ENCODE peak calls at places on chromosomes 16 and 17, in seven cellular contexts. One of them, this sample, is unnamed.

GRCh38 chr16:77335652-77336234 is 99.1 kb downstream of the ADAMTS18 start:
- DNase-seq in HFFc6: no peak
- DNase-seq in activated B cell treated with CpG ODN at 0.5 μM for 24 hours: no peak
- DNase-seq in OCI-M1: no peak
- DNase-seq in psoas muscle: no peak
- DNase-seq in NCI-H82: no peak
- DNase-seq in NCI-H2081: no peak
- DNase-seq in this sample: no peak

GRCh38 chr16:69236319-69236718 is 49.4 kb downstream of the SNTB2 start:
- DNase-seq in activated B cell treated with CpG ODN at 0.5 μM for 24 hours: no peak
- DNase-seq in NCI-H82: no peak
- DNase-seq in psoas muscle: no peak
- DNase-seq in OCI-M1: no peak
- DNase-seq in HFFc6: no peak
- DNase-seq in NCI-H2081: no peak
- DNase-seq in this sample: no peak

GRCh38 chr17:75774988-75775668 is 9.5 kb upstream of the UNK start:
- DNase-seq in NCI-H2081: no peak
- DNase-seq in activated B cell treated with CpG ODN at 0.5 μM for 24 hours: no peak
- DNase-seq in HFFc6: peak; percentile 51
- DNase-seq in NCI-H82: peak; percentile 50
- DNase-seq in OCI-M1: peak; percentile 66
- DNase-seq in psoas muscle: peak; percentile 63
- DNase-seq in this sample: no peak

GRCh38 chr17:43033947-43034622 is 9.1 kb downstream of the RND2 start:
- DNase-seq in OCI-M1: no peak
- DNase-seq in psoas muscle: no peak
- DNase-seq in NCI-H82: peak; percentile 88
- DNase-seq in HFFc6: no peak
- DNase-seq in NCI-H2081: no peak
- DNase-seq in activated B cell treated with CpG ODN at 0.5 μM for 24 hours: no peak
- DNase-seq in this sample: no peak

GRCh38 chr17:21262259-21262993 is 9.2 kb upstream of the NATD1 start:
- DNase-seq in activated B cell treated with CpG ODN at 0.5 μM for 24 hours: no peak
- DNase-seq in NCI-H2081: no peak
- DNase-seq in psoas muscle: no peak
- DNase-seq in NCI-H82: no peak
- DNase-seq in OCI-M1: no peak
- DNase-seq in HFFc6: no peak
- DNase-seq in this sample: no peak

GRCh38 chr17:49817993-49818392 is 29.5 kb downstream of the KAT7 start:
- DNase-seq in psoas muscle: no peak
- DNase-seq in NCI-H2081: no peak
- DNase-seq in OCI-M1: no peak
- DNase-seq in NCI-H82: no peak
- DNase-seq in HFFc6: no peak
- DNase-seq in activated B cell treated with CpG ODN at 0.5 μM for 24 hours: no peak
- DNase-seq in this sample: no peak

GRCh38 chr17:14741516-14741915 is 440.6 kb downstream of the HS3ST3B1 start:
- DNase-seq in HFFc6: peak; percentile 4
- DNase-seq in OCI-M1: no peak
- DNase-seq in activated B cell treated with CpG ODN at 0.5 μM for 24 hours: no peak
- DNase-seq in psoas muscle: no peak
- DNase-seq in NCI-H2081: no peak
- DNase-seq in NCI-H82: peak; percentile 70
- DNase-seq in this sample: no peak

GRCh38 chr17:29766796-29767327 is 144.2 kb upstream of the CORO6 start:
- DNase-seq in OCI-M1: no peak
- DNase-seq in NCI-H2081: no peak
- DNase-seq in psoas muscle: no peak
- DNase-seq in activated B cell treated with CpG ODN at 0.5 μM for 24 hours: no peak
- DNase-seq in NCI-H82: peak; percentile 41
- DNase-seq in HFFc6: no peak
- DNase-seq in this sample: no peak

GRCh38 chr16:23362460-23363317 is 60.6 kb downstream of the SCNN1B start:
- DNase-seq in activated B cell treated with CpG ODN at 0.5 μM for 24 hours: no peak
- DNase-seq in HFFc6: no peak
- DNase-seq in psoas muscle: no peak
- DNase-seq in NCI-H82: no peak
- DNase-seq in NCI-H2081: peak; percentile 82
- DNase-seq in OCI-M1: no peak
- DNase-seq in this sample: no peak

GRCh38 chr17:18122991-18123753 is 14.6 kb downstream of the MYO15A start:
- DNase-seq in psoas muscle: peak; percentile 86
- DNase-seq in activated B cell treated with CpG ODN at 0.5 μM for 24 hours: no peak
- DNase-seq in HFFc6: no peak
- DNase-seq in OCI-M1: no peak
- DNase-seq in NCI-H82: no peak
- DNase-seq in NCI-H2081: no peak
- DNase-seq in this sample: no peak

GRCh38 chr17:12900474-12900873 is 111.2 kb downstream of the ARHGAP44 start:
- DNase-seq in OCI-M1: no peak
- DNase-seq in HFFc6: no peak
- DNase-seq in activated B cell treated with CpG ODN at 0.5 μM for 24 hours: no peak
- DNase-seq in NCI-H2081: no peak
- DNase-seq in psoas muscle: no peak
- DNase-seq in NCI-H82: no peak
- DNase-seq in this sample: no peak

GRCh38 chr17:79420318-79421243 is 190.3 kb downstream of the RBFOX3 start:
- DNase-seq in OCI-M1: peak; percentile 13
- DNase-seq in NCI-H2081: no peak
- DNase-seq in activated B cell treated with CpG ODN at 0.5 μM for 24 hours: no peak
- DNase-seq in psoas muscle: no peak
- DNase-seq in NCI-H82: no peak
- DNase-seq in HFFc6: no peak
- DNase-seq in this sample: no peak